ENCODE peak calls at places on chromosomes 16 and 17, in six cellular contexts. F is activated CD4-positive, CD25-positive, alpha-beta regulatory T cell treated with anti-CD3 and anti-CD28 coated beads, Interleukin-2, amount 50 U/mL, for 16 hours; C is K562; R is HCT116; U is Caki2; O is activated CD8-positive, alpha-beta memory T cell treated with anti-CD3 and anti-CD28 coated beads for 1 hour. P is an unnamed sample.

GRCh38 chr17:76370261-76370993 is 14.0 kb upstream of the SPHK1 start:
- DNase-seq in F (no peak), C (peak; percentile 67), R (no peak), U (peak; percentile 66), O (no peak), P (no peak)

GRCh38 chr16:58608601-58609136 is 21.0 kb downstream of the CNOT1 start:
- DNase-seq in F (no peak), C (no peak), R (no peak), U (no peak), O (no peak), P (no peak)

GRCh38 chr17:74020522-74020921 is 183.0 kb upstream of the RPL38 start:
- DNase-seq in F (no peak), C (no peak), R (no peak), U (no peak), O (no peak), P (no peak)

GRCh38 chr16:30697264-30698138 is 1.5 kb upstream of the SRCAP start:
- DNase-seq in F (no peak), C (peak; percentile 91), R (no peak), U (peak; percentile 14), O (no peak), P (no peak)

GRCh38 chr16:3022208-3022696 is 1.5 kb downstream of the HCFC1R1 start:
- DNase-seq in F (peak; percentile 70), C (peak; percentile 82), R (peak; percentile 82), U (peak; percentile 97), O (peak; percentile 59), P (peak; percentile 78)

GRCh38 chr17:72970794-72971512 is 121.5 kb downstream of the SLC39A11 start:
- DNase-seq in F (no peak), C (no peak), R (no peak), U (no peak), O (no peak), P (no peak)

GRCh38 chr17:41939044-41939695 is 8.8 kb downstream of the ODAD4 start:
- DNase-seq in F (no peak), C (no peak), R (no peak), U (no peak), O (no peak), P (no peak)

GRCh38 chr17:78716814-78717393 is 65.2 kb downstream of the CYTH1 start:
- DNase-seq in F (no peak), C (no peak), R (no peak), U (peak; percentile 77), O (no peak), P (no peak)

GRCh38 chr17:76492250-76492988 is 8.8 kb downstream of the RHBDF2 start:
- DNase-seq in F (no peak), C (no peak), R (no peak), U (no peak), O (no peak), P (no peak)

GRCh38 chr17:74759243-74759801 is 10.9 kb downstream of the NHERF1 start:
- DNase-seq in F (no peak), C (no peak), R (no peak), U (no peak), O (no peak), P (no peak)

GRCh38 chr17:41415833-41416335 is 8.5 kb downstream of the KRT37 start:
- DNase-seq in F (no peak), C (no peak), R (no peak), U (peak; percentile 72), O (no peak), P (no peak)

GRCh38 chr17:45649796-45650195 is 134.3 kb upstream of the CRHR1 start:
- DNase-seq in F (no peak), C (no peak), R (no peak), U (no peak), O (no peak), P (no peak)

GRCh38 chr17:40112718-40113109 is 9.1 kb upstream of the MSL1 start:
- DNase-seq in F (no peak), C (no peak), R (no peak), U (no peak), O (no peak), P (peak; percentile 59)

GRCh38 chr16:57354311-57354710 is 4.3 kb upstream of the CCL22 start:
- DNase-seq in F (no peak), C (no peak), R (no peak), U (no peak), O (no peak), P (no peak)

GRCh38 chr16:88446736-88447135 is 6.3 kb upstream of the ZFPM1 start:
- DNase-seq in F (no peak), C (no peak), R (no peak), U (no peak), O (no peak), P (no peak)

GRCh38 chr17:33038740-33039139 is 47.1 kb downstream of the SPACA3 start:
- DNase-seq in F (no peak), C (peak; percentile 70), R (peak; percentile 15), U (peak; percentile 45), O (no peak), P (peak; percentile 29)

GRCh38 chr16:86019446-86020047 is 120.6 kb downstream of the IRF8 start:
- DNase-seq in F (no peak), C (peak; percentile 33), R (no peak), U (no peak), O (no peak), P (peak; percentile 24)

GRCh38 chr17:61444831-61445230 is 7.4 kb upstream of the TBX4 start:
- DNase-seq in F (no peak), C (no peak), R (no peak), U (peak; percentile 34), O (no peak), P (no peak)

GRCh38 chr16:87391950-87392822 is at the start of gene MAP1LC3B:
- DNase-seq in F (peak; percentile 92), C (peak; percentile 97), R (peak; percentile 92), U (peak; percentile 98), O (peak; percentile 87), P (peak; percentile 98)

GRCh38 chr16:58056580-58056979 is 31.0 kb downstream of the MMP15 start:
- DNase-seq in F (no peak), C (no peak), R (no peak), U (no peak), O (no peak), P (no peak)

GRCh38 chr16:53707671-53708070 is 3.7 kb downstream of the FTO start:
- DNase-seq in F (no peak), C (no peak), R (no peak), U (no peak), O (no peak), P (no peak)

GRCh38 chr16:75079346-75079926 is 37.1 kb downstream of the LDHD start:
- DNase-seq in F (no peak), C (no peak), R (no peak), U (no peak), O (no peak), P (no peak)

GRCh38 chr17:67570797-67571196 is 146.9 kb upstream of the NOL11 start:
- DNase-seq in F (no peak), C (no peak), R (no peak), U (no peak), O (no peak), P (no peak)

GRCh38 chr16:624522-625401 is 6.0 kb upstream of the WFIKKN1 start:
- DNase-seq in F (no peak), C (no peak), R (no peak), U (no peak), O (no peak), P (no peak)

GRCh38 chr17:77363821-77364361 is 223.1 kb downstream of the SEC14L1 start:
- DNase-seq in F (no peak), C (peak; percentile 89), R (no peak), U (peak; percentile 84), O (no peak), P (peak; percentile 69)

GRCh38 chr16:73212431-73212830 is 164.5 kb upstream of the ZFHX3 start:
- DNase-seq in F (no peak), C (no peak), R (no peak), U (no peak), O (no peak), P (no peak)

GRCh38 chr16:2231016-2231931 is 5.0 kb upstream of the DNASE1L2 start:
- DNase-seq in F (no peak), C (no peak), R (no peak), U (no peak), O (no peak), P (no peak)

GRCh38 chr16:10121496-10121895 is 60.7 kb downstream of the GRIN2A start:
- DNase-seq in F (no peak), C (no peak), R (no peak), U (peak; percentile 52), O (no peak), P (no peak)

GRCh38 chr16:47887496-47887895 is 268.3 kb downstream of the ABCC12 start:
- DNase-seq in F (no peak), C (no peak), R (no peak), U (no peak), O (no peak), P (no peak)

GRCh38 chr16:89089142-89089541 is 4.5 kb upstream of the ACSF3 start:
- DNase-seq in F (no peak), C (no peak), R (no peak), U (no peak), O (no peak), P (no peak)

GRCh38 chr17:60164697-60165096 is 14.9 kb downstream of the CA4 start:
- DNase-seq in F (no peak), C (no peak), R (no peak), U (no peak), O (no peak), P (no peak)

P was measured in OCI-M1.